ENCODE peak calls at places on chromosomes 2 and 18, in eight cellular contexts. N, F, P, E, Z, Q, D and H are unnamed samples.
A peak's percentile ranks its signal among the peaks of the same experiment; 100 is the strongest.

GRCh38 chr2:240247241-240247867 is 106.9 kb upstream of the OTOS start:
- DNase-seq in N (peak; percentile 9), F (no peak), P (no peak), E (peak; percentile 14), Z (no peak), Q (no peak), D (no peak), H (no peak)

GRCh38 chr2:16621348-16621747 is 44.3 kb downstream of the CYRIA start:
- DNase-seq in N (no peak), F (no peak), P (peak; percentile 36), E (no peak), Z (no peak), Q (no peak), D (no peak), H (no peak)

GRCh38 chr2:5549061-5549601 is 143.1 kb upstream of the SOX11 start:
- DNase-seq in N (no peak), F (no peak), P (peak; percentile 45), E (no peak), Z (no peak), Q (no peak), D (no peak), H (no peak)

GRCh38 chr2:15313657-15314056 is 247.5 kb downstream of the NBAS start:
- DNase-seq in N (no peak), F (no peak), P (peak; percentile 44), E (no peak), Z (no peak), Q (peak; percentile 38), D (no peak), H (no peak)

GRCh38 chr2:127179756-127180155 is 40.3 kb downstream of the CYP27C1 start:
- DNase-seq in N (peak; percentile 7), F (no peak), P (no peak), E (peak; percentile 13), Z (no peak), Q (no peak), D (no peak), H (no peak)

GRCh38 chr2:113157108-113157896 is 16.5 kb upstream of the PSD4 start:
- DNase-seq in N (peak; percentile 85), F (no peak), P (peak; percentile 23), E (no peak), Z (peak; percentile 90), Q (peak; percentile 84), D (no peak), H (no peak)

GRCh38 chr2:122627388-122627787 is 871.9 kb downstream of the TSN start:
- DNase-seq in N (no peak), F (no peak), P (no peak), E (no peak), Z (no peak), Q (no peak), D (no peak), H (no peak)

GRCh38 chr2:238596571-238597551 is 170.1 kb downstream of the ASB1 start:
- DNase-seq in N (no peak), F (no peak), P (peak; percentile 88), E (peak; percentile 94), Z (peak; percentile 43), Q (no peak), D (peak; percentile 89), H (no peak)

GRCh38 chr2:120485096-120485495 is 139.2 kb downstream of the INHBB start:
- DNase-seq in N (peak; percentile 40), F (no peak), P (no peak), E (no peak), Z (no peak), Q (no peak), D (no peak), H (no peak)

GRCh38 chr18:70643812-70644211 is 355.0 kb downstream of the SOCS6 start:
- DNase-seq in N (no peak), F (no peak), P (no peak), E (no peak), Z (no peak), Q (no peak), D (no peak), H (no peak)

GRCh38 chr2:45169339-45170190 is 160.3 kb upstream of the SIX2 start:
- DNase-seq in N (no peak), F (no peak), P (no peak), E (no peak), Z (peak; percentile 55), Q (peak; percentile 62), D (peak; percentile 60), H (no peak)

DNA sequence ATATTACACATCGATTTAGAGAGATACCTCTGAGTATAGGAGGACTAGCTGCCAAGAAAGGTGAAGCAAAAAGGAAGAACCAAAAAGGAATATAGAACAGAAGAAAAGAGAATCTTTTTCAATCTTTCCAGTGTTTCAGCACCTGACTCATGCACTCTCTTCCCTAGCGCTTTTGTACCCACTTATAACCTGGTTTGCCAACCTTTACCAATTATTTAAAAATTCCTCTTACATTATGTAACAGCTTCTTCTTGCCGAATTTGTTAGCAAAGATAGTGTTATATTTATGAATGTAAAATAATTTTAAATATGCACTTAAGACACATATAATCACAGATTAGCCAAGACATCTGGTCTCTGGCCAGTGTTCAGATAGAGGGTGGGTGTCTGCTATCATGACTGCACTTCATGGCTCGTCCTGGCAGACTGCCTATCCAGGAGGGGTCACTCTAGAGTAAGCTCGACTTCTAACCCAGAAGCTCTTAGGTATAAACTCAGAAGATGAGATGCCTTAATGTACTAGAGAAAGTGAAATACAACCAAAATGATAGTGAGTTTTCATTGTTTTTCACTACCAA is 122.9 kb downstream of the ATAD2B start:
- DNase-seq in N (peak; percentile 33), F (no peak), P (peak; percentile 43), E (no peak), Z (peak; percentile 57), Q (no peak), D (peak; percentile 17), H (peak; percentile 43)
- TF ChIP-seq CTCF in N (no peak), F (no peak), P (no peak), E (peak; percentile 4), Z (no peak), Q (peak; percentile 19), D (peak; percentile 46), H (no peak)

GRCh38 chr2:8694737-8695136 is 12.9 kb downstream of the ID2 start:
- DNase-seq in N (no peak), F (no peak), P (peak; percentile 15), E (no peak), Z (no peak), Q (no peak), D (no peak), H (no peak)

GRCh38 chr2:8697190-8697589 is 15.3 kb downstream of the ID2 start:
- DNase-seq in N (no peak), F (no peak), P (no peak), E (no peak), Z (no peak), Q (no peak), D (no peak), H (no peak)

GRCh38 chr2:8691859-8692437 is 10.1 kb downstream of the ID2 start:
- DNase-seq in N (no peak), F (no peak), P (no peak), E (no peak), Z (no peak), Q (no peak), D (no peak), H (no peak)

DNA sequence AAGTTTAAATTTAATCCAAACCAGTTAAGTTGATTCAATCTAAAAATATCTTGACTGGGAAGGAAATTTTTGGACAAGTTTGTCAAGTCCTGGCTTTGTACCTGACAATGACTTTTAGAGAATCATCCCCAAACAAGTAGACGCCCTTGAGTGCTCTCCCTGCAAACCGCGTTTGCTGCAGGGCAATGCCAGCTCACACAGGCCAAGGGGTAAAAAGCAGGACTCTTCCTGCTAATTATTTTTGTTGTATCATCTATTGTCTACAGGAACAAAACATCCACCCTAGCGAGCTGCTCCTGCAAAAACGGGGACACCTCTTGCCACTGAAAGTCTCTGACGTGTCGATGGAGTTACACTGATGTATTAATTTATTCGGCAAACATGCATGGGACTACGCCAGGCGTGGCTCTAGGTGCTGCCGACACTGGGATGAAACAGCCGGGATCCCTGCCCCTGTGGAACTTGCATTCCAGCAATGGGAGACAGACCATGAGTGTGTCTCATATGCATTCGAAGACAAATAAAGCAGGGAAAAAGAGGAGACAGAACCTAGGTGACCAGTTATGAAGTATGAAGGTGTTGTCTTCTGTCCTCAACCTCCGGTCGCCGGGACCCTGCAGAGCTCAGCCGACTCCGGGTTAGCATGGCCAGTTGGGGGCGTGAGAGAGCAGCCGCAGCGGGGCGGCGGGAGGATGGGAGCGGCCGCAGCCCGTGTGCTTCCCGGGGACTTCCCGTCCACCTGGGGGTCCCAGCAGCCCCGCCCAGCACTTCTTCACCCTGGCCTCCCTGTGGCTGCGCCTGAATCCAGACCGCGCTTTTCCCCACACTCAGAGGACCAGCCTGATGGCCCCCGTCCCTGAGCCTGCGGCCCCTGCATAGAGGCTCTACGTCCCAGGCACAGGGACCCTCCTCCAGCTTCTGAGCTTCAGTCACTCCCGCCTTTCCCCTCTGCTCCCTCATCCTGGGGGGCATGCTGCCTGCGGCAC is 11.2 kb downstream of the ID2 start:
- DNase-seq in N (peak; percentile 34), F (no peak), P (peak; percentile 9), E (no peak), Z (peak; percentile 83), Q (peak; percentile 59), D (peak; percentile 65), H (no peak)
- TF ChIP-seq CTCF in N (peak; percentile 37), F (no peak), P (peak; percentile 39), E (peak; percentile 45), Z (peak; percentile 87), Q (peak; percentile 75), D (peak; percentile 93), H (no peak)

GRCh38 chr2:31137211-31138036 is 816 bp downstream of the GALNT14 start:
- DNase-seq in N (no peak), F (no peak), P (no peak), E (no peak), Z (peak; percentile 42), Q (peak; percentile 60), D (peak; percentile 72), H (no peak)

GRCh38 chr2:31136000-31136399 is 2.2 kb downstream of the GALNT14 start:
- DNase-seq in N (no peak), F (no peak), P (no peak), E (no peak), Z (no peak), Q (no peak), D (no peak), H (no peak)

GRCh38 chr2:31140151-31140550 is 1.9 kb upstream of the GALNT14 start:
- DNase-seq in N (no peak), F (no peak), P (no peak), E (no peak), Z (no peak), Q (no peak), D (no peak), H (no peak)

GRCh38 chr2:31136732-31137131 is 1.5 kb downstream of the GALNT14 start:
- DNase-seq in N (no peak), F (no peak), P (no peak), E (no peak), Z (peak; percentile 38), Q (peak; percentile 46), D (no peak), H (no peak)

GRCh38 chr2:31138037-31138962 is at the start of gene GALNT14:
- DNase-seq in N (peak; percentile 53), F (no peak), P (peak; percentile 19), E (no peak), Z (peak; percentile 93), Q (peak; percentile 79), D (peak; percentile 96), H (no peak)
- TF ChIP-seq CTCF in N (peak; percentile 10), F (peak; percentile 12), P (peak; percentile 35), E (peak; percentile 53), Z (peak; percentile 78), Q (peak; percentile 38), D (peak; percentile 88), H (no peak)

DNA sequence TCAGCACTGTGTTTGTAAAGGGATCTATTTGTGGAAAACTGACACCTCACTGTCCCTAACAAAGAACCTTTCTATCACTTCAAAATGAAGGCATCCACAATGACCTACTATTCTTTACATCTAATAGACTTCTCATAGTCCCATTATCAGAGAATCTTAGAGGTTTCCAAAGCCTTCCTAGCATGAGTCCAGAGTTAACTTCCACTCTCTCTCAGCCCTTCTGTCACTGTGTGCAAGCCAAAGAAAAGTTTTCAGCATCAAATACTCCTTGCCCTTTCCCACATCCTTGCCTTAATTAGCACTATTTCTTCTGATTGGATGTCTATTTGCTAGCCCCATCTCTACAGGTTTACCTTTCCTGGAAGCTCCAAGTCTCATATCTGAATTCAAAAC is 178.5 kb downstream of the ERBB4 start:
- DNase-seq in N (no peak), F (no peak), P (no peak), E (no peak), Z (no peak), Q (no peak), D (no peak), H (no peak)
- TF ChIP-seq CTCF in N (no peak), F (no peak), P (no peak), E (no peak), Z (no peak), Q (no peak), D (no peak), H (no peak)